ENCODE peak calls at places on chromosomes 4 and X, in seven cellular contexts. T is GM13976, S is fibroblast of the conjunctiva, N is HEK293T, D is osteoblast, B is hypothalamus, J is Calu3. R is an unnamed sample.

GRCh38 chr4:172035573-172035972 is 222.4 kb downstream of the GALNTL6 start:
- DNase-seq in T (no peak), S (no peak), N (no peak), D (no peak), B (no peak), J (no peak), R (no peak)

GRCh38 chr4:164799410-164799809 is 45.5 kb downstream of the SMIM31 start:
- DNase-seq in T (no peak), S (no peak), N (no peak), D (no peak), B (no peak), J (no peak), R (no peak)

GRCh38 chrX:119455264-119455663 is 13.0 kb upstream of the SLC25A5 start:
- DNase-seq in T (no peak), S (no peak), N (no peak), D (no peak), B (no peak), J (no peak), R (no peak)

GRCh38 chrX:74520896-74521295 is 93.5 kb downstream of the RLIM start:
- DNase-seq in T (no peak), S (no peak), N (no peak), D (no peak), B (no peak), J (no peak), R (no peak)

GRCh38 chr4:2787230-2788100 is 5.4 kb upstream of the SH3BP2 start:
- DNase-seq in T (peak; percentile 85), S (no peak), N (no peak), D (peak; percentile 72), B (no peak), J (no peak), R (no peak)

GRCh38 chr4:46329118-46329976 is 60.6 kb downstream of the GABRA2 start:
- DNase-seq in T (peak; percentile 1), S (peak; percentile 0), N (peak; percentile 3), D (no peak), B (no peak), J (peak; percentile 7), R (no peak)

GRCh38 chrX:134256684-134257083 is 19.7 kb downstream of the CCDC160 start:
- DNase-seq in T (no peak), S (no peak), N (no peak), D (no peak), B (no peak), J (no peak), R (no peak)

GRCh38 chr4:3873446-3874415 is 107.5 kb downstream of the ADRA2C start:
- DNase-seq in T (no peak), S (no peak), N (no peak), D (peak; percentile 57), B (no peak), J (peak; percentile 15), R (no peak)

GRCh38 chr4:113069212-113069892 is 19.9 kb downstream of the ANK2 start:
- DNase-seq in T (no peak), S (peak; percentile 37), N (no peak), D (peak; percentile 18), B (no peak), J (no peak), R (no peak)

GRCh38 chr4:4995103-4995761 is 24.0 kb downstream of the CYTL1 start:
- DNase-seq in T (peak; percentile 82), S (peak; percentile 47), N (peak; percentile 84), D (peak; percentile 92), B (peak; percentile 6), J (peak; percentile 51), R (no peak)

GRCh38 chr4:155578219-155578618 is 88.4 kb upstream of the GUCY1A1 start:
- DNase-seq in T (no peak), S (no peak), N (no peak), D (no peak), B (no peak), J (no peak), R (no peak)

GRCh38 chr4:73976217-73976616 is 5.6 kb downstream of the PF4 start:
- DNase-seq in T (no peak), S (no peak), N (no peak), D (no peak), B (no peak), J (no peak), R (no peak)

GRCh38 chr4:18860836-18861530 is 839.4 kb upstream of the LCORL start:
- DNase-seq in T (no peak), S (no peak), N (no peak), D (no peak), B (no peak), J (no peak), R (no peak)

GRCh38 chrX:103373581-103373980 is 2.8 kb upstream of the BEX3 start:
- DNase-seq in T (no peak), S (no peak), N (no peak), D (no peak), B (no peak), J (no peak), R (no peak)

GRCh38 chr4:132557660-132558059 is 591.4 kb upstream of the PCDH10 start:
- DNase-seq in T (no peak), S (no peak), N (no peak), D (no peak), B (no peak), J (no peak), R (no peak)

GRCh38 chrX:119502727-119503483 is 34.7 kb downstream of the SLC25A5 start:
- DNase-seq in T (no peak), S (peak; percentile 18), N (no peak), D (no peak), B (no peak), J (peak; percentile 87), R (no peak)

GRCh38 chrX:39814391-39814790 is 283.4 kb downstream of the BCOR start:
- DNase-seq in T (peak; percentile 54), S (no peak), N (peak; percentile 22), D (peak; percentile 56), B (no peak), J (peak; percentile 13), R (no peak)

GRCh38 chrX:150163956-150164726 is 199.0 kb upstream of the MAMLD1 start:
- DNase-seq in T (no peak), S (no peak), N (no peak), D (peak; percentile 8), B (no peak), J (no peak), R (no peak)

GRCh38 chr4:81398379-81398778 is 73.3 kb downstream of the RASGEF1B start:
- DNase-seq in T (no peak), S (no peak), N (no peak), D (no peak), B (no peak), J (no peak), R (no peak)

GRCh38 chr4:11632015-11632414 is 203.3 kb upstream of the HS3ST1 start:
- DNase-seq in T (no peak), S (no peak), N (no peak), D (no peak), B (no peak), J (no peak), R (no peak)

GRCh38 chrX:40082447-40083119 is 15.2 kb downstream of the BCOR start:
- DNase-seq in T (no peak), S (no peak), N (no peak), D (peak; percentile 76), B (no peak), J (no peak), R (no peak)

GRCh38 chrX:20066968-20067708 is 49.6 kb downstream of the MAP7D2 start:
- DNase-seq in T (peak; percentile 62), S (peak; percentile 60), N (peak; percentile 58), D (peak; percentile 84), B (no peak), J (peak; percentile 36), R (no peak)

GRCh38 chr4:176794151-176794550 is 1.4 kb upstream of the VEGFC start:
- DNase-seq in T (no peak), S (peak; percentile 80), N (no peak), D (peak; percentile 91), B (no peak), J (no peak), R (no peak)

GRCh38 chrX:24154490-24155034 is 5.0 kb downstream of the ZFX start:
- DNase-seq in T (no peak), S (no peak), N (no peak), D (no peak), B (no peak), J (no peak), R (no peak)

GRCh38 chr4:112144546-112145325 is 518 bp upstream of the FAM241A start:
- DNase-seq in T (no peak), S (no peak), N (no peak), D (peak; percentile 41), B (no peak), J (no peak), R (peak; percentile 16)

GRCh38 chr4:151799417-151800030 is 38.7 kb upstream of the GATB start:
- DNase-seq in T (no peak), S (no peak), N (no peak), D (no peak), B (no peak), J (no peak), R (no peak)

GRCh38 chr4:101885574-101885973 is 95.0 kb downstream of the BANK1 start:
- DNase-seq in T (no peak), S (no peak), N (no peak), D (no peak), B (no peak), J (no peak), R (no peak)

GRCh38 chrX:118928126-118928525 is 46.3 kb upstream of the LONRF3 start:
- DNase-seq in T (no peak), S (no peak), N (no peak), D (peak; percentile 58), B (no peak), J (no peak), R (no peak)

GRCh38 chr4:156459584-156459983 is 505.9 kb upstream of the CTSO start:
- DNase-seq in T (no peak), S (no peak), N (no peak), D (no peak), B (no peak), J (no peak), R (no peak)

GRCh38 chr4:92253550-92253949 is 50.2 kb upstream of the GRID2 start:
- DNase-seq in T (no peak), S (no peak), N (no peak), D (no peak), B (no peak), J (no peak), R (no peak)

GRCh38 chrX:1564750-1565683 is 26.4 kb upstream of the AKAP17A start:
- DNase-seq in T (peak; percentile 53), S (no peak), N (no peak), D (peak; percentile 51), B (no peak), J (no peak), R (no peak)

GRCh38 chr4:3344596-3344995 is 51.8 kb downstream of the RGS12 start:
- DNase-seq in T (no peak), S (no peak), N (no peak), D (no peak), B (no peak), J (no peak), R (no peak)

GRCh38 chr4:121238461-121238860 is 74.3 kb upstream of the TNIP3 start:
- DNase-seq in T (no peak), S (no peak), N (no peak), D (no peak), B (no peak), J (no peak), R (no peak)

GRCh38 chrX:154327026-154327820 is 31.6 kb downstream of the TKTL1 start:
- DNase-seq in T (no peak), S (no peak), N (no peak), D (peak; percentile 67), B (no peak), J (no peak), R (no peak)

GRCh38 chr4:2339458-2340271 is 77.8 kb upstream of the MXD4 start:
- DNase-seq in T (no peak), S (no peak), N (no peak), D (no peak), B (no peak), J (no peak), R (no peak)

GRCh38 chr4:169934794-169935400 is 91.3 kb downstream of the MFAP3L start:
- DNase-seq in T (no peak), S (no peak), N (no peak), D (no peak), B (no peak), J (no peak), R (no peak)

GRCh38 chr4:127888559-127888958 is 7.9 kb downstream of the PLK4 start:
- DNase-seq in T (no peak), S (no peak), N (no peak), D (no peak), B (no peak), J (no peak), R (no peak)